ENCODE peak calls at places on chromosome 21, in seven cellular contexts. P, N, S, B, K, Q and D are unnamed samples.

GRCh38 chr21:16488042-16488441 is 758.3 kb downstream of the USP25 start:
- DNase-seq in B (no peak), P (no peak), K (no peak), Q (no peak), N (no peak), S (no peak), D (no peak)

GRCh38 chr21:19440792-19441494 is 1037.4 kb upstream of the TMPRSS15 start:
- DNase-seq in B (no peak), N (no peak), P (no peak), S (no peak), Q (no peak), K (no peak), D (no peak)

GRCh38 chr21:28111151-28111619 is 881.5 kb downstream of the LTN1 start:
- DNase-seq in N (no peak), Q (peak; percentile 92), P (peak; percentile 67), S (peak; percentile 84), K (no peak), B (no peak), D (peak; percentile 67)

GRCh38 chr21:44908496-44908895 is 12.2 kb downstream of the ITGB2 start:
- DNase-seq in S (no peak), N (no peak), P (no peak), B (no peak), Q (no peak), K (no peak), D (no peak)

GRCh38 chr21:17679002-17679600 is 66.4 kb upstream of the BTG3 start:
- DNase-seq in S (peak; percentile 65), P (peak; percentile 44), K (no peak), B (no peak), N (no peak), Q (peak; percentile 71), D (no peak)

GRCh38 chr21:31117046-31117916 is 79.0 kb upstream of the KRTAP19-8 start:
- DNase-seq in P (no peak), K (no peak), B (no peak), Q (peak; percentile 86), N (no peak), S (peak; percentile 92), D (no peak)

GRCh38 chr21:29481641-29482040 is 182.9 kb downstream of the BACH1 start:
- DNase-seq in K (no peak), N (no peak), P (no peak), B (no peak), S (peak; percentile 74), Q (peak; percentile 73), D (no peak)

GRCh38 chr21:18705971-18706370 is 302.4 kb upstream of the TMPRSS15 start:
- DNase-seq in Q (no peak), K (no peak), P (no peak), S (no peak), N (no peak), B (no peak), D (no peak)

GRCh38 chr21:17931080-17931479 is 111.9 kb upstream of the C21orf91 start:
- DNase-seq in S (no peak), Q (no peak), N (no peak), P (no peak), K (no peak), B (no peak), D (no peak)

GRCh38 chr21:45309541-45310381 is 22.1 kb upstream of the POFUT2 start:
- DNase-seq in K (no peak), Q (no peak), N (no peak), B (peak; percentile 66), P (peak; percentile 24), S (no peak), D (peak; percentile 29)

GRCh38 chr21:46498335-46499050 is 39.8 kb downstream of the DIP2A start:
- DNase-seq in B (no peak), Q (peak; percentile 45), S (peak; percentile 44), K (no peak), P (no peak), N (no peak), D (no peak)

GRCh38 chr21:43986544-43987451 is 25.3 kb upstream of the TRAPPC10 start:
- DNase-seq in P (no peak), K (no peak), N (no peak), Q (no peak), S (no peak), B (no peak), D (no peak)

GRCh38 chr21:44911384-44912157 is 9.1 kb downstream of the ITGB2 start:
- DNase-seq in N (peak; percentile 74), K (no peak), B (peak; percentile 94), Q (no peak), S (no peak), P (peak; percentile 86), D (peak; percentile 82)

GRCh38 chr21:45471229-45472052 is 66.5 kb downstream of the COL18A1 start:
- DNase-seq in N (peak; percentile 8), P (peak; percentile 29), K (no peak), S (peak; percentile 95), Q (peak; percentile 93), B (no peak), D (peak; percentile 59)

GRCh38 chr21:45971487-45972352 is 9.8 kb upstream of the COL6A1 start:
- DNase-seq in K (no peak), B (peak; percentile 77), P (peak; percentile 52), Q (peak; percentile 87), N (no peak), S (peak; percentile 56), D (peak; percentile 81)

GRCh38 chr21:25300632-25301031 is 306.6 kb downstream of the MRPL39 start:
- DNase-seq in P (no peak), S (no peak), N (no peak), B (no peak), Q (no peak), K (no peak), D (no peak)

GRCh38 chr21:28568692-28569091 is 424.0 kb downstream of the LTN1 start:
- DNase-seq in S (no peak), K (no peak), Q (no peak), N (no peak), P (no peak), B (no peak), D (no peak)

GRCh38 chr21:16873581-16873980 is 639.3 kb upstream of the CXADR start:
- DNase-seq in P (no peak), Q (no peak), S (no peak), N (no peak), K (no peak), B (no peak), D (no peak)

GRCh38 chr21:43903451-43904091 is 38.5 kb downstream of the AGPAT3 start:
- DNase-seq in B (peak; percentile 44), S (no peak), K (no peak), P (peak; percentile 30), Q (no peak), N (no peak), D (peak; percentile 52)

GRCh38 chr21:32705139-32705538 is 22.7 kb downstream of the SYNJ1 start:
- DNase-seq in Q (peak; percentile 39), S (peak; percentile 57), B (no peak), P (no peak), N (no peak), K (no peak), D (no peak)

GRCh38 chr21:32698971-32699693 is 28.7 kb downstream of the SYNJ1 start:
- DNase-seq in P (no peak), B (no peak), S (peak; percentile 35), Q (peak; percentile 31), K (no peak), N (no peak), D (no peak)

GRCh38 chr21:32705901-32706300 is 21.9 kb downstream of the SYNJ1 start:
- DNase-seq in N (no peak), B (no peak), S (no peak), Q (no peak), P (no peak), K (no peak), D (no peak)

GRCh38 chr21:32698286-32698685 is 29.5 kb downstream of the SYNJ1 start:
- DNase-seq in B (no peak), Q (no peak), S (no peak), P (no peak), K (no peak), N (no peak), D (no peak)

DNA sequence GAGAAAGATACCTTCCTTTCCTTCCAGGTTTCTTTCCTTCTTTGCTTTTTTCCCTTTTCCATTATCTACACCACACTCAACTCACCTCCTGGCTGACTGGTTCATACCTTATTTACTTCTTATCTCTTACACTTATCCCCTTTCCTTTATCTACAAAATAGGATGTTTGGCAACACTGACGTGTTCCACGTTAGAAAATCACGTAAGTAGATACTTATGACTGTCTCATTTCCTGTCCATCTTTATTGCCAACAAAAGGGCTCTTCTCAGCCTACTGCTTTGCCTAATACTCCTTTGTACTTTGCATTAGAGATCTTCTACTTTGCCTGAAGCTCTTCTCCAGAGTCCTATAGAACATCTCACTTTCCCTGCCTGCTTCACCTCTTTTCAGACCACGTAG is 25.1 kb downstream of the SYNJ1 start:
- DNase-seq in Q (peak; percentile 89), P (no peak), N (no peak), S (peak; percentile 76), K (no peak), B (no peak), D (no peak)
- H3K27ac ChIP-seq in Q (peak overlapping the region; percentile 41), P (no peak overlapping the region), N (no peak overlapping the region), S (peak overlapping the region; percentile 2), K (no peak overlapping the region), B (no peak overlapping the region), D (no peak overlapping the region)

GRCh38 chr21:42677339-42678117 is 24.1 kb downstream of the PDE9A start:
- DNase-seq in P (no peak), N (no peak), B (no peak), S (peak; percentile 90), K (no peak), Q (peak; percentile 60), D (no peak)
- TF ChIP-seq CTCF in P (no peak), N (no peak), B (no peak), S (no peak), K (no peak), Q (no peak), D (no peak)

GRCh38 chr21:33075128-33075527 is 5.2 kb downstream of the OLIG1 start:
- DNase-seq in N (no peak), Q (no peak), K (no peak), S (no peak), P (no peak), B (no peak), D (no peak)
- H3K4me1 ChIP-seq in N (peaks cover 10% of the 10 kb centered on the region), Q (peaks cover 3% of the 10 kb centered on the region), K (peaks cover 22% of the 10 kb centered on the region), S (no peaks in the 10 kb centered on the region), P (peaks cover 20% of the 10 kb centered on the region), B (no peaks in the 10 kb centered on the region), D (peaks cover 19% of the 10 kb centered on the region)

GRCh38 chr21:36428789-36429671 is 43.8 kb downstream of the CHAF1B start:
- DNase-seq in S (peak; percentile 65), Q (no peak), B (no peak), P (no peak), N (no peak), K (no peak), D (no peak)

GRCh38 chr21:36431252-36431651 is 46.1 kb downstream of the CHAF1B start:
- DNase-seq in S (peak; percentile 36), N (no peak), P (no peak), B (no peak), Q (no peak), K (no peak), D (no peak)

GRCh38 chr21:36433011-36433709 is 46.8 kb downstream of the CLDN14 start:
- DNase-seq in P (no peak), K (no peak), Q (no peak), S (no peak), B (no peak), N (no peak), D (no peak)

GRCh38 chr21:36429672-36430546 is 44.7 kb downstream of the CHAF1B start:
- DNase-seq in K (peak; percentile 84), Q (peak; percentile 100), P (peak; percentile 76), B (peak; percentile 91), N (peak; percentile 68), S (peak; percentile 100), D (peak; percentile 64)

DNA sequence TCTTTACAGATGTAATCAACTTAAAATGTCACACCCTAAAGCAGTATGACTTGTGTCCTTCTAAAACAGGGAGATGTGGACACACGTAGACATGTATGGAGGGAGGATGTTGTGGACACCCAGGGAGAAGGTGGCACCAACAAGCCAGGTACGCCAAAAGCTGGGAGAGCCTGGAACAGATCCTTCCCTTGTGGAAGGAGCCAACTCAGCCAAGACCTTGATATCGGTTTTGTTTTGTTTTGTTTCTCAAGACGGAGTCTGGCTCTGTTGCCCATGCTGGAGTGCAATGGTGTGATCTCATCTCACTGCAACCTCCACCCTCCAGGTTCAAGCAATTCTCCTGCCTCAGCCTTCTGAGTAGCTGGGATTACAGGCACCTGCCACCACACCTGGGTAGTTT is 45.6 kb downstream of the CHAF1B start:
- DNase-seq in B (no peak), P (no peak), N (no peak), Q (no peak), K (no peak), S (peak; percentile 72), D (no peak)
- H3K27ac ChIP-seq in B (peak overlapping the region; percentile 66), P (no peak overlapping the region), N (no peak overlapping the region), Q (peak overlapping the region; percentile 34), K (peak overlapping the region; percentile 65), S (peak overlapping the region; percentile 31), D (peak overlapping the region; percentile 79)